ENCODE peak calls at places on chromosome 5, in nine cellular contexts. O, M, I, P, Z, T, U, W and S are unnamed samples.

GRCh38 chr5:108430931-108431608 is 49.2 kb upstream of the FBXL17 start:
- DNase-seq in O (no peak), M (peak; percentile 9), I (no peak), P (no peak), Z (no peak), T (no peak), U (no peak), W (no peak), S (no peak)

GRCh38 chr5:160129841-160130240 is 10.6 kb upstream of the PWWP2A start:
- DNase-seq in O (no peak), M (no peak), I (no peak), P (no peak), Z (no peak), T (no peak), U (no peak), W (no peak), S (no peak)

GRCh38 chr5:76763136-76763535 is 47.2 kb downstream of the F2R start:
- DNase-seq in O (no peak), M (no peak), I (no peak), P (no peak), Z (no peak), T (peak; percentile 44), U (peak; percentile 46), W (peak; percentile 75), S (no peak)

GRCh38 chr5:173452098-173452497 is 123.9 kb upstream of the STC2 start:
- DNase-seq in O (no peak), M (peak; percentile 64), I (no peak), P (peak; percentile 86), Z (peak; percentile 26), T (no peak), U (no peak), W (peak; percentile 32), S (no peak)

GRCh38 chr5:128749584-128749983 is 211.5 kb upstream of the FBN2 start:
- DNase-seq in O (no peak), M (no peak), I (no peak), P (peak; percentile 3), Z (no peak), T (no peak), U (no peak), W (no peak), S (no peak)

GRCh38 chr5:149667827-149668122 is 62.3 kb upstream of the PPARGC1B start:
- DNase-seq in O (no peak), M (no peak), I (no peak), P (no peak), Z (no peak), T (no peak), U (peak; percentile 15), W (no peak), S (no peak)

GRCh38 chr5:11584008-11584407 is 320.2 kb downstream of the CTNND2 start:
- DNase-seq in O (no peak), M (no peak), I (no peak), P (no peak), Z (no peak), T (peak; percentile 7), U (no peak), W (no peak), S (no peak)

GRCh38 chr5:66720776-66721175 is 124.6 kb downstream of the MAST4 start:
- DNase-seq in O (no peak), M (no peak), I (no peak), P (no peak), Z (no peak), T (no peak), U (no peak), W (no peak), S (no peak)

GRCh38 chr5:133489632-133490031 is 122.7 kb downstream of the FSTL4 start:
- DNase-seq in O (no peak), M (no peak), I (no peak), P (no peak), Z (no peak), T (peak; percentile 15), U (no peak), W (peak; percentile 37), S (no peak)

GRCh38 chr5:154811239-154811638 is 39.2 kb downstream of the FAXDC2 start:
- DNase-seq in O (no peak), M (no peak), I (no peak), P (no peak), Z (no peak), T (no peak), U (no peak), W (no peak), S (no peak)

GRCh38 chr5:100903036-100903887 is at the start of gene ST8SIA4:
- DNase-seq in O (peak; percentile 79), M (peak; percentile 62), I (peak; percentile 96), P (peak; percentile 59), Z (peak; percentile 80), T (peak; percentile 53), U (peak; percentile 92), W (peak; percentile 53), S (peak; percentile 71)

GRCh38 chr5:134647750-134648424 is 698 bp upstream of the SEC24A start:
- DNase-seq in O (peak; percentile 51), M (no peak), I (no peak), P (peak; percentile 61), Z (no peak), T (peak; percentile 77), U (no peak), W (peak; percentile 76), S (no peak)

GRCh38 chr5:169098331-169099121 is 202.4 kb downstream of the SLIT3 start:
- DNase-seq in O (no peak), M (no peak), I (no peak), P (no peak), Z (no peak), T (no peak), U (no peak), W (no peak), S (no peak)

GRCh38 chr5:31317642-31318041 is 124.2 kb downstream of the CDH6 start:
- DNase-seq in O (no peak), M (no peak), I (no peak), P (no peak), Z (no peak), T (no peak), U (no peak), W (no peak), S (no peak)
- TF ChIP-seq CTCF in O (no peak), M (no peak), I (no peak), P (no peak), Z (no peak), T (no peak), U (no peak), W (no peak), S (no peak)

GRCh38 chr5:9497347-9497746 is 48.5 kb downstream of the SEMA5A start:
- DNase-seq in O (no peak), M (no peak), I (no peak), P (no peak), Z (no peak), T (no peak), U (no peak), W (no peak), S (no peak)

GRCh38 chr5:9500244-9500643 is 45.6 kb downstream of the SEMA5A start:
- DNase-seq in O (no peak), M (no peak), I (no peak), P (no peak), Z (no peak), T (no peak), U (no peak), W (no peak), S (no peak)

GRCh38 chr5:9499498-9499876 is 46.4 kb downstream of the SEMA5A start:
- DNase-seq in O (no peak), M (no peak), I (no peak), P (no peak), Z (no peak), T (no peak), U (no peak), W (no peak), S (no peak)

GRCh38 chr5:9496801-9497200 is 49.1 kb downstream of the SEMA5A start:
- DNase-seq in O (no peak), M (no peak), I (no peak), P (no peak), Z (no peak), T (no peak), U (no peak), W (no peak), S (no peak)

DNA sequence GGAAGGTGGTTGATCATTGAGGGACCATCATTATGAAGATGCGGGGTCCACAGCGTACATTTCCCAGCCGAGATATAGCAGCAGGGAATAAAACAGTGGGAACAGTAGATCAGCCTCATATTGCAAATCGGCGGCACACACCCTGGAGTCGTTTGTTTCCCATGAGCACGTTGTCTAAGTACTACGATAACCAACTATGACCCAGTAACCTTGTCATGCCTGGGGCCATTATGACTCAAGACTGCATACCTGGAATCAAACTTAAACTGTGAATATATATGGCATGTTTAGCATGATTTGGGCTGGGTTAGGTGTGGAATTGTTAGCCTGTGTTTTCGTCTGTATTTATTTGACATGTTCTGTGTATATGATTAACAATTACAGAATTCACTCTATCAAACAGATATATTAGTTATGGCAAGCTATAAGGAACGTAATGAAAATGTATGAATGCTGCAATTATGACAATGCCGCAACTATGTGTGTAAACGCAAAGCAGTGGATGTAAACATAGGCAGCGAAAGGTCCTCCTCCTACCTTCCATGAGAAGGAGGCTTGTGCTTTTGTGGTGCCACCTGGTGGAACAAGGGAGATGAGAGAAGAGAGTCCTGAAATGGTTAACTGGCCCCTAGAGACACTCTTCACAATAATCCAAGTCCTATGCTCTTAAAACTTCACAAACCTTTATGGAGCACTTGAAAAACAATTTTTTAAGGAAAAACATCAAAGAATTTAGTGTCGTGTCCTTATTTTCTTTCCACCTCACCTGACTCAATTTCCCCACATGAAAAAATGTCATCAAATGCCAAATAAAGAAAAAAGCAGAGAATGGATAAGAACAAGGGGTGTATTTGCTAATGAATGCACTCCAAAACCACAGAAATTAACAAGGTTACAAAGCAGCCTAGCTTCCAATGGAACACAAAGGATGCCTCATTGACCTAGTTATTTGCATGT is 47.1 kb downstream of the SEMA5A start:
- DNase-seq in O (peak; percentile 39), M (peak; percentile 31), I (no peak), P (peak; percentile 33), Z (peak; percentile 35), T (peak; percentile 33), U (no peak), W (peak; percentile 47), S (no peak)
- TF ChIP-seq CTCF in O (peak; percentile 64), M (peak; percentile 78), I (no peak), P (peak; percentile 51), Z (peak; percentile 37), T (peak; percentile 54), U (no peak), W (peak; percentile 80), S (no peak)

DNA sequence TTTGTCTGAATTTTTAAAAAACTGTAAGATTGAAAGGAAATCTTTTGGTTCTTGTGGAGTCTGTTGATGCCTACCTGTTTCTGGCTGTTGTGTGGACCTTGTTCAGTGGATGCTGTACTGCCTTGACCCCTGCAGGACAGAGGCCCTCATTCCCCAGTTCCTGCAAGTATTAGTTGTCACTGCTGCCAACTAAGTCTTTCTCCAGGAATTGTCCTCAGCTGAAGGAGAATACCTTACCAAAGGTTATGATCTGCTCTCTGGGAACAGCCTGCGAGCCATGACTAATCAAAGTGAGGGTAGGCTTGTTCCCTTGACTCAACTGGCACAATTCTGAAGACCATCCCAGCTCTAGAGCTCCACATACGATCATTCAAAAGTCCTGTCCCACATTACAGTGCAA is 145.3 kb upstream of the FST start:
- DNase-seq in O (no peak), M (no peak), I (no peak), P (peak; percentile 43), Z (peak; percentile 12), T (no peak), U (no peak), W (peak; percentile 50), S (no peak)
- TF ChIP-seq CTCF in O (peak; percentile 52), M (peak; percentile 54), I (no peak), P (peak; percentile 31), Z (no peak), T (no peak), U (no peak), W (peak; percentile 40), S (no peak)

GRCh38 chr5:141041427-141041785 is 9.8 kb upstream of the PCDHB1 start:
- DNase-seq in O (no peak), M (no peak), I (no peak), P (no peak), Z (no peak), T (no peak), U (no peak), W (no peak), S (no peak)
- TF ChIP-seq CTCF in O (no peak), M (no peak), I (peak; percentile 6), P (no peak), Z (no peak), T (peak; percentile 43), U (no peak), W (no peak), S (peak; percentile 52)